ENCODE peak calls at places on chromosomes 13 and 19, in six cellular contexts. One of them, this sample, is unnamed.
A peak's percentile ranks its signal among the peaks of the same experiment; 100 is the strongest.

GRCh38 chr13:112962911-112963625 is 5.9 kb upstream of the MCF2L start:
- DNase-seq in choroid plexus epithelial cell: no peak
- DNase-seq in foreskin fibroblast: no peak
- DNase-seq in fibroblast of pulmonary artery: no peak
- DNase-seq in fibroblast of mammary gland: no peak
- DNase-seq in heart right ventricle: no peak
- DNase-seq in this sample: no peak

GRCh38 chr19:29546583-29547190 is 20.9 kb downstream of the VSTM2B start:
- DNase-seq in choroid plexus epithelial cell: no peak
- DNase-seq in foreskin fibroblast: no peak
- DNase-seq in fibroblast of pulmonary artery: no peak
- DNase-seq in fibroblast of mammary gland: no peak
- DNase-seq in heart right ventricle: no peak
- DNase-seq in this sample: no peak

GRCh38 chr13:63163903-63164302 is 1748.3 kb upstream of the PCDH20 start:
- DNase-seq in choroid plexus epithelial cell: no peak
- DNase-seq in foreskin fibroblast: no peak
- DNase-seq in fibroblast of pulmonary artery: no peak
- DNase-seq in fibroblast of mammary gland: no peak
- DNase-seq in heart right ventricle: no peak
- DNase-seq in this sample: no peak

GRCh38 chr19:18310118-18310909 is 12.6 kb downstream of the LSM4 start:
- DNase-seq in choroid plexus epithelial cell: no peak
- DNase-seq in foreskin fibroblast: no peak
- DNase-seq in fibroblast of pulmonary artery: no peak
- DNase-seq in fibroblast of mammary gland: no peak
- DNase-seq in heart right ventricle: no peak
- DNase-seq in this sample: no peak

GRCh38 chr19:45322311-45322710 is 364 bp downstream of the CKM start:
- DNase-seq in choroid plexus epithelial cell: no peak
- DNase-seq in foreskin fibroblast: no peak
- DNase-seq in fibroblast of pulmonary artery: no peak
- DNase-seq in fibroblast of mammary gland: no peak
- DNase-seq in heart right ventricle: no peak
- DNase-seq in this sample: no peak

GRCh38 chr13:37492741-37493514 is 105.6 kb downstream of the POSTN start:
- DNase-seq in choroid plexus epithelial cell: peak; percentile 96
- DNase-seq in foreskin fibroblast: peak; percentile 60
- DNase-seq in fibroblast of pulmonary artery: peak; percentile 73
- DNase-seq in fibroblast of mammary gland: peak; percentile 69
- DNase-seq in heart right ventricle: no peak
- DNase-seq in this sample: peak; percentile 61

GRCh38 chr19:5455367-5456129 is at the start of gene ZNRF4:
- DNase-seq in choroid plexus epithelial cell: no peak
- DNase-seq in foreskin fibroblast: no peak
- DNase-seq in fibroblast of pulmonary artery: no peak
- DNase-seq in fibroblast of mammary gland: no peak
- DNase-seq in heart right ventricle: no peak
- DNase-seq in this sample: no peak

GRCh38 chr19:14494910-14495677 is 833 bp downstream of the GIPC1 start:
- DNase-seq in choroid plexus epithelial cell: no peak
- DNase-seq in foreskin fibroblast: peak; percentile 29
- DNase-seq in fibroblast of pulmonary artery: no peak
- DNase-seq in fibroblast of mammary gland: no peak
- DNase-seq in heart right ventricle: no peak
- DNase-seq in this sample: no peak

GRCh38 chr13:67421475-67421874 is 191.3 kb upstream of the PCDH9 start:
- DNase-seq in choroid plexus epithelial cell: no peak
- DNase-seq in foreskin fibroblast: no peak
- DNase-seq in fibroblast of pulmonary artery: no peak
- DNase-seq in fibroblast of mammary gland: no peak
- DNase-seq in heart right ventricle: no peak
- DNase-seq in this sample: no peak

GRCh38 chr13:100040196-100040595 is 48.7 kb upstream of the PCCA start:
- DNase-seq in choroid plexus epithelial cell: peak; percentile 17
- DNase-seq in foreskin fibroblast: no peak
- DNase-seq in fibroblast of pulmonary artery: no peak
- DNase-seq in fibroblast of mammary gland: no peak
- DNase-seq in heart right ventricle: no peak
- DNase-seq in this sample: no peak

GRCh38 chr19:952680-953500 is 27.1 kb downstream of the ARID3A start:
- DNase-seq in choroid plexus epithelial cell: peak; percentile 43
- DNase-seq in foreskin fibroblast: no peak
- DNase-seq in fibroblast of pulmonary artery: peak; percentile 40
- DNase-seq in fibroblast of mammary gland: no peak
- DNase-seq in heart right ventricle: no peak
- DNase-seq in this sample: no peak

GRCh38 chr13:36344886-36345437 is 1.2 kb downstream of the SPART start:
- DNase-seq in choroid plexus epithelial cell: peak; percentile 31
- DNase-seq in foreskin fibroblast: no peak
- DNase-seq in fibroblast of pulmonary artery: peak; percentile 34
- DNase-seq in fibroblast of mammary gland: peak; percentile 38
- DNase-seq in heart right ventricle: no peak
- DNase-seq in this sample: no peak

GRCh38 chr19:40674291-40674690 is 16.2 kb downstream of the NUMBL start:
- DNase-seq in choroid plexus epithelial cell: peak; percentile 56
- DNase-seq in foreskin fibroblast: peak; percentile 40
- DNase-seq in fibroblast of pulmonary artery: no peak
- DNase-seq in fibroblast of mammary gland: no peak
- DNase-seq in heart right ventricle: no peak
- DNase-seq in this sample: no peak

GRCh38 chr19:12521996-12522395 is 29.3 kb downstream of the ZNF564 start:
- DNase-seq in choroid plexus epithelial cell: no peak
- DNase-seq in foreskin fibroblast: no peak
- DNase-seq in fibroblast of pulmonary artery: no peak
- DNase-seq in fibroblast of mammary gland: no peak
- DNase-seq in heart right ventricle: no peak
- DNase-seq in this sample: no peak
- TF ChIP-seq CTCF in choroid plexus epithelial cell: no peak
- TF ChIP-seq CTCF in foreskin fibroblast: no peak
- TF ChIP-seq CTCF in fibroblast of pulmonary artery: no peak
- TF ChIP-seq CTCF in fibroblast of mammary gland: no peak
- TF ChIP-seq CTCF in heart right ventricle: no peak
- TF ChIP-seq CTCF in this sample: no peak

GRCh38 chr19:2230807-2231533 is 5.2 kb downstream of the PLEKHJ1 start:
- DNase-seq in choroid plexus epithelial cell: no peak
- DNase-seq in foreskin fibroblast: peak; percentile 27
- DNase-seq in fibroblast of pulmonary artery: no peak
- DNase-seq in fibroblast of mammary gland: no peak
- DNase-seq in heart right ventricle: no peak
- DNase-seq in this sample: no peak

GRCh38 chr19:2233601-2234280 is 2.4 kb downstream of the PLEKHJ1 start:
- DNase-seq in choroid plexus epithelial cell: no peak
- DNase-seq in foreskin fibroblast: no peak
- DNase-seq in fibroblast of pulmonary artery: no peak
- DNase-seq in fibroblast of mammary gland: no peak
- DNase-seq in heart right ventricle: no peak
- DNase-seq in this sample: no peak

GRCh38 chr19:2231621-2232221 is 4.4 kb downstream of the PLEKHJ1 start:
- DNase-seq in choroid plexus epithelial cell: no peak
- DNase-seq in foreskin fibroblast: peak; percentile 41
- DNase-seq in fibroblast of pulmonary artery: no peak
- DNase-seq in fibroblast of mammary gland: no peak
- DNase-seq in heart right ventricle: no peak
- DNase-seq in this sample: no peak

GRCh38 chr19:2230029-2230531 is 6.0 kb downstream of the PLEKHJ1 start:
- DNase-seq in choroid plexus epithelial cell: no peak
- DNase-seq in foreskin fibroblast: no peak
- DNase-seq in fibroblast of pulmonary artery: no peak
- DNase-seq in fibroblast of mammary gland: no peak
- DNase-seq in heart right ventricle: no peak
- DNase-seq in this sample: no peak

GRCh38 chr19:2232286-2233151 is 3.6 kb downstream of the PLEKHJ1 start:
- DNase-seq in choroid plexus epithelial cell: no peak
- DNase-seq in foreskin fibroblast: no peak
- DNase-seq in fibroblast of pulmonary artery: no peak
- DNase-seq in fibroblast of mammary gland: no peak
- DNase-seq in heart right ventricle: no peak
- DNase-seq in this sample: no peak
- H3K4me3 ChIP-seq in choroid plexus epithelial cell: no peak overlapping the region
- H3K4me3 ChIP-seq in foreskin fibroblast: no peak overlapping the region
- H3K4me3 ChIP-seq in fibroblast of pulmonary artery: no peak overlapping the region
- H3K4me3 ChIP-seq in fibroblast of mammary gland: no peak overlapping the region
- H3K4me3 ChIP-seq in heart right ventricle: no peak overlapping the region
- H3K4me3 ChIP-seq in this sample: no peak overlapping the region

GRCh38 chr19:16327911-16328823 is 3.5 kb downstream of the KLF2 start:
- DNase-seq in choroid plexus epithelial cell: peak; percentile 92
- DNase-seq in foreskin fibroblast: peak; percentile 88
- DNase-seq in fibroblast of pulmonary artery: peak; percentile 94
- DNase-seq in fibroblast of mammary gland: peak; percentile 91
- DNase-seq in heart right ventricle: peak; percentile 56
- DNase-seq in this sample: no peak
- TF ChIP-seq CTCF in choroid plexus epithelial cell: no peak
- TF ChIP-seq CTCF in foreskin fibroblast: no peak
- TF ChIP-seq CTCF in fibroblast of pulmonary artery: no peak
- TF ChIP-seq CTCF in fibroblast of mammary gland: no peak
- TF ChIP-seq CTCF in heart right ventricle: no peak
- TF ChIP-seq CTCF in this sample: no peak

DNA sequence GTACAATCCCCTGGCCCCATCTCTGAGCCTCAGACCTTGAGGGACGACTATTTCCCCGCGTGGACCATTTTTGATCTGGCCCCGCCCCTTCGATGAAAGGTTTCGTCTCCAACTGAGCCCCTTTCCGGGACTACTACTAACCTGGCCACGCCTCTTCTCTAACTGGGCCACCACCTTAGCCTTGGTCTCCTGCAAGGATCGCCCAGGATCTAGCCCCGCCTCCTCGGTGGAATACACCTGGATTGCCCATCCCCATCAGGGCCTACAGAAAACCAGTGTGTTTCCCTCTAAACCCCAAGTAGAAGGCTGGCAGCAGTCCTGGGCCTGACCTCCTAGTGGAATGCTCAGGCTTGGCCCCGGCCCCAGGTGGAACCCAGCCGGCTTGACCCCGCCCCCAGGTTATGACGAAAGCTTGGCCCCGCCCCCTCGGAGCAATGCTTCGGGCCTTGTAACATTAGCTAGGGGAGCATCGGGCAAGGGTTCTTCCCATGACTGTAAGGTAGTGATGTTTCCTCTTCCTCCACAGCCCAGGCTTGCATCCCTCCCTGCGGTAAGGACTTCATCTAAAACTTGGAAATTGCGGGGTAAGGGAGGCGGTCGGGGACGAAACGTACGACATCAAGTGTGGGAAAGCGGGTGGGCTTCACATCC is 9.1 kb downstream of the SPACA6 start:
- DNase-seq in choroid plexus epithelial cell: peak; percentile 67
- DNase-seq in foreskin fibroblast: peak; percentile 60
- DNase-seq in fibroblast of pulmonary artery: peak; percentile 58
- DNase-seq in fibroblast of mammary gland: peak; percentile 62
- DNase-seq in heart right ventricle: peak; percentile 82
- DNase-seq in this sample: no peak
- H3K4me3 ChIP-seq in choroid plexus epithelial cell: no peak overlapping the region
- H3K4me3 ChIP-seq in foreskin fibroblast: no peak overlapping the region
- H3K4me3 ChIP-seq in fibroblast of pulmonary artery: no peak overlapping the region
- H3K4me3 ChIP-seq in fibroblast of mammary gland: no peak overlapping the region
- H3K4me3 ChIP-seq in heart right ventricle: no peak overlapping the region
- H3K4me3 ChIP-seq in this sample: no peak overlapping the region

DNA sequence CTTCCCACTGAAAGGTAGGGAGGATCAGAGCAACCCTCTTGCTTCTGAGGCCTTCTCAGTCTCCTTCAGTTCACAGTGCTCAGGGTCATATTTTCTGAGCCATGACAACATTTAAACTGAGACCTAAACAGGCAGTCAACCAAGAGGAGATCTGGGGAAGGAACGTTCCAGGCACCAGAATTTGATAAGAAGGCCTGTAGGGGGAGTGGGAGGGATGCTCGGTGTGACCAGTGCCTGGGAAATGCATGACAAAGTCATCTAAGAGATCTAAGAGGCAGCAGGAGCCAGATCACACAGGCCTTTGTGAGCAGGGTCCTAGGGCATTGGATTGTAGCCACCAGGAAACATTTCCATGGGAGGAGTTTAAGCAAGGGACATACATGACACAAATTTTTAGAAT is 71.6 kb downstream of the SHISA2 start:
- DNase-seq in choroid plexus epithelial cell: peak; percentile 58
- DNase-seq in foreskin fibroblast: no peak
- DNase-seq in fibroblast of pulmonary artery: peak; percentile 8
- DNase-seq in fibroblast of mammary gland: no peak
- DNase-seq in heart right ventricle: no peak
- DNase-seq in this sample: no peak
- TF ChIP-seq CTCF in choroid plexus epithelial cell: peak; percentile 67
- TF ChIP-seq CTCF in foreskin fibroblast: peak; percentile 33
- TF ChIP-seq CTCF in fibroblast of pulmonary artery: peak; percentile 27
- TF ChIP-seq CTCF in fibroblast of mammary gland: no peak
- TF ChIP-seq CTCF in heart right ventricle: peak; percentile 27
- TF ChIP-seq CTCF in this sample: peak; percentile 33

GRCh38 chr19:55156202-55157063 is 1.1 kb downstream of the TNNI3 start:
- DNase-seq in choroid plexus epithelial cell: peak; percentile 41
- DNase-seq in foreskin fibroblast: peak; percentile 57
- DNase-seq in fibroblast of pulmonary artery: peak; percentile 40
- DNase-seq in fibroblast of mammary gland: peak; percentile 62
- DNase-seq in heart right ventricle: peak; percentile 69
- DNase-seq in this sample: no peak
- H3K4me3 ChIP-seq in choroid plexus epithelial cell: no peak overlapping the region
- H3K4me3 ChIP-seq in foreskin fibroblast: no peak overlapping the region
- H3K4me3 ChIP-seq in fibroblast of pulmonary artery: no peak overlapping the region
- H3K4me3 ChIP-seq in fibroblast of mammary gland: no peak overlapping the region
- H3K4me3 ChIP-seq in heart right ventricle: peak overlapping the region; percentile 65
- H3K4me3 ChIP-seq in this sample: no peak overlapping the region

GRCh38 chr19:42311612-42312160 is 1.4 kb upstream of the TMEM145 start:
- DNase-seq in choroid plexus epithelial cell: no peak
- DNase-seq in foreskin fibroblast: peak; percentile 30
- DNase-seq in fibroblast of pulmonary artery: no peak
- DNase-seq in fibroblast of mammary gland: no peak
- DNase-seq in heart right ventricle: no peak
- DNase-seq in this sample: no peak
- TF ChIP-seq CTCF in choroid plexus epithelial cell: peak; percentile 22
- TF ChIP-seq CTCF in foreskin fibroblast: no peak
- TF ChIP-seq CTCF in fibroblast of pulmonary artery: peak; percentile 8
- TF ChIP-seq CTCF in fibroblast of mammary gland: peak; percentile 13
- TF ChIP-seq CTCF in heart right ventricle: no peak
- TF ChIP-seq CTCF in this sample: no peak

DNA sequence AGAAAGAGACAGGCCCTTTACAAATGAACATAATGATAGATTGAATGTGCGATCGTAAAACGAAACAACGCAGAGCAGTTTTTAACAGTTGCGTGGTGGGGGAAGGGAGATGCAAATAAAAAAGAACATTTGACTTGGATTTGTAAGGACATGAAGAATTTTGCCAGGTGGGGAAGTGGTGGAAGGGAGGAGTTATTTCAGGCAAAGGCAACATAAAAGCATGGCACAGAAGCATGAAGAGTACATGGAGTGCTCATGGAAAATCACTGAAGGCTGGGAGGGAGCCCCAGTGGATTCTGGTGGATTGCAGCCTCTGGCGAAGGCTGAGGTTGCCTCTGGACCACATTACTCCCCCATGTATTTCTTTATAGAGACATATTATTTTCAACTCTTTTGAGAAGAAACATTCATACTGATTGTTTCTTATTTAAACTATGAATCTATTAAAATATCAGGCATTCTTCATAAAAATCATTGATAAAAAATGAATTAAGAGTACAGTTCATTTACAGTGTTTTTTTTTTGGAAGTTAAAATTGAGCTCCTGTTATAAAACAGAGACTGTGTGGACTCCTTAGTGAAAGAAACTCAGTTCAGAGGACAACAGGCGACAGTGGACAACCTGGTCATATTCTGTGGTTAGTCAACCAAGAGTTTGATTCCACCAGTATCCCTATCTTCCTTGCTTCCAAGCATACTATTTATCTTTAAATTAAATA is 57.5 kb downstream of the STARD13 start:
- DNase-seq in choroid plexus epithelial cell: no peak
- DNase-seq in foreskin fibroblast: no peak
- DNase-seq in fibroblast of pulmonary artery: no peak
- DNase-seq in fibroblast of mammary gland: no peak
- DNase-seq in heart right ventricle: no peak
- DNase-seq in this sample: no peak
- H3K4me3 ChIP-seq in choroid plexus epithelial cell: no peak overlapping the region
- H3K4me3 ChIP-seq in foreskin fibroblast: no peak overlapping the region
- H3K4me3 ChIP-seq in fibroblast of pulmonary artery: no peak overlapping the region
- H3K4me3 ChIP-seq in fibroblast of mammary gland: no peak overlapping the region
- H3K4me3 ChIP-seq in heart right ventricle: no peak overlapping the region
- H3K4me3 ChIP-seq in this sample: no peak overlapping the region

GRCh38 chr19:47225746-47226425 is 5.1 kb downstream of the BBC3 start:
- DNase-seq in choroid plexus epithelial cell: peak; percentile 90
- DNase-seq in foreskin fibroblast: peak; percentile 96
- DNase-seq in fibroblast of pulmonary artery: peak; percentile 89
- DNase-seq in fibroblast of mammary gland: peak; percentile 78
- DNase-seq in heart right ventricle: peak; percentile 91
- DNase-seq in this sample: no peak
- TF ChIP-seq CTCF in choroid plexus epithelial cell: peak; percentile 18
- TF ChIP-seq CTCF in foreskin fibroblast: no peak
- TF ChIP-seq CTCF in fibroblast of pulmonary artery: no peak
- TF ChIP-seq CTCF in fibroblast of mammary gland: no peak
- TF ChIP-seq CTCF in heart right ventricle: peak; percentile 22
- TF ChIP-seq CTCF in this sample: no peak

This sample was measured in HFF-Myc.